ENCODE peak calls at places on chromosomes 2 and 18, in four cellular contexts. N is GM12878, H is K562, R is prostate gland. D is an unnamed sample. For H3K36me3, the result is how much of the 10 kb centered on the place peaks cover.

GRCh38 chr2:215405722-215406581 is 29.9 kb downstream of the FN1 start:
- DNase-seq in N (no peak), H (no peak), R (no peak), D (no peak)

GRCh38 chr2:119480718-119481142 is 43.6 kb downstream of the SCTR start:
- DNase-seq in N (no peak), H (peak), R (no peak), D (no peak)

GRCh38 chr2:7952046-7952445 is 729.8 kb upstream of the ID2 start:
- DNase-seq in N (no peak), H (no peak), R (no peak), D (no peak)

GRCh38 chr2:8426577-8426976 is 255.3 kb upstream of the ID2 start:
- DNase-seq in N (no peak), H (no peak), R (no peak), D (no peak)

GRCh38 chr2:104599802-104600510 is 254.0 kb upstream of the POU3F3 start:
- DNase-seq in N (no peak), H (no peak), R (no peak), D (no peak)

GRCh38 chr18:13376298-13376840 is 157.8 kb downstream of the LDLRAD4 start:
- DNase-seq in N (no peak), H (no peak), R (no peak), D (no peak)

GRCh38 chr2:234102112-234102511 is 51.6 kb downstream of the SPP2 start:
- DNase-seq in N (no peak), H (no peak), R (peak), D (no peak)

GRCh38 chr2:240983996-240984498 is 14.4 kb upstream of the SNED1 start:
- DNase-seq in N (no peak), H (no peak), R (no peak), D (peak)

GRCh38 chr18:6203791-6204190 is 210.9 kb downstream of the L3MBTL4 start:
- DNase-seq in N (no peak), H (no peak), R (peak), D (no peak)

GRCh38 chr2:137115081-137115713 is 349.9 kb downstream of the THSD7B start:
- DNase-seq in N (no peak), H (no peak), R (no peak), D (no peak)

GRCh38 chr2:198692907-198693510 is 764.7 kb downstream of the SATB2 start:
- DNase-seq in N (no peak), H (no peak), R (no peak), D (no peak)

GRCh38 chr2:99867690-99868089 is 274.7 kb downstream of the AFF3 start:
- DNase-seq in N (no peak), H (no peak), R (no peak), D (peak)

GRCh38 chr2:192230864-192231453 is 36.2 kb upstream of the TMEFF2 start:
- DNase-seq in N (no peak), H (no peak), R (no peak), D (no peak)

GRCh38 chr2:12495247-12495868 is 221.4 kb upstream of the TRIB2 start:
- DNase-seq in N (no peak), H (no peak), R (no peak), D (no peak)

GRCh38 chr2:127121776-127122176 is 14.8 kb upstream of the BIN1 start:
- DNase-seq in N (no peak), H (no peak), R (no peak), D (peak)

GRCh38 chr2:13660231-13660630 is 943.5 kb downstream of the TRIB2 start:
- DNase-seq in N (no peak), H (no peak), R (no peak), D (no peak)

GRCh38 chr2:225008935-225009334 is 33.3 kb downstream of the DOCK10 start:
- DNase-seq in N (no peak), H (peak), R (no peak), D (no peak)

GRCh38 chr18:25076980-25077780 is 274.8 kb downstream of the ZNF521 start:
- DNase-seq in N (no peak), H (no peak), R (no peak), D (no peak)

GRCh38 chr2:152706477-152707020 is 10.7 kb downstream of the PRPF40A start:
- DNase-seq in N (no peak), H (no peak), R (peak), D (no peak)

GRCh38 chr18:72895548-72895947 is 27.8 kb upstream of the NETO1 start:
- DNase-seq in N (no peak), H (no peak), R (no peak), D (no peak)

GRCh38 chr2:62604336-62604735 is 98.3 kb upstream of the TMEM17 start:
- DNase-seq in N (no peak), H (no peak), R (no peak), D (no peak)

GRCh38 chr18:9506046-9506792 is 30.9 kb downstream of the RALBP1 start:
- DNase-seq in N (no peak), H (no peak), R (peak), D (no peak)

GRCh38 chr2:108620656-108621055 is 86.4 kb downstream of the LIMS1 start:
- DNase-seq in N (no peak), H (no peak), R (no peak), D (no peak)

GRCh38 chr2:30862054-30862651 is 54.9 kb upstream of the CAPN13 start:
- DNase-seq in N (no peak), H (peak), R (peak), D (no peak)

GRCh38 chr2:40127890-40128548 is 323.9 kb downstream of the SLC8A1 start:
- DNase-seq in N (no peak), H (no peak), R (no peak), D (no peak)

GRCh38 chr2:2000018-2000733 is 255.9 kb upstream of the PXDN start:
- DNase-seq in N (no peak), H (no peak), R (no peak), D (no peak)

GRCh38 chr2:201114846-201115245 is 1.1 kb upstream of the CFLAR start:
- DNase-seq in N (no peak), H (no peak), R (no peak), D (no peak)

GRCh38 chr2:240253583-240254145 is 113.2 kb upstream of the OTOS start:
- DNase-seq in N (no peak), H (no peak), R (no peak), D (no peak)

GRCh38 chr2:86223098-86223681 is 23.9 kb downstream of the MRPL35 start:
- DNase-seq in N (no peak), H (no peak), R (no peak), D (no peak)

GRCh38 chr18:46917108-46917807 is at the start of the genes KATNAL2 and PIAS2:
- DNase-seq in N (no peak), H (peak), R (peak), D (peak)

GRCh38 chr2:215034154-215034553 is 104.3 kb downstream of the ABCA12 start:
- DNase-seq in N (no peak), H (no peak), R (no peak), D (no peak)

GRCh38 chr2:227818569-227819397 is 5.1 kb downstream of the CCL20 start:
- DNase-seq in N (no peak), H (no peak), R (no peak), D (no peak)

GRCh38 chr18:23752796-23753195 is 63.5 kb downstream of the LAMA3 start:
- DNase-seq in N (no peak), H (no peak), R (no peak), D (no peak)

GRCh38 chr18:69936191-69936558 is 11.5 kb downstream of the CD226 start:
- DNase-seq in N (no peak), H (no peak), R (no peak), D (no peak)

GRCh38 chr2:159151198-159152118 is 135.0 kb downstream of the WDSUB1 start:
- DNase-seq in N (no peak), H (no peak), R (no peak), D (no peak)

GRCh38 chr18:62759704-62760402 is 44.5 kb downstream of the PHLPP1 start:
- DNase-seq in N (no peak), H (no peak), R (no peak), D (no peak)

GRCh38 chr2:122627388-122627787 is 871.9 kb downstream of the TSN start:
- DNase-seq in N (no peak), H (no peak), R (no peak), D (no peak)

GRCh38 chr2:148540022-148540421 is 104.5 kb upstream of the EPC2 start:
- DNase-seq in N (no peak), H (no peak), R (no peak), D (no peak)

GRCh38 chr18:51610481-51610880 is 413.0 kb upstream of the MEX3C start:
- DNase-seq in N (no peak), H (no peak), R (no peak), D (no peak)

GRCh38 chr2:233760043-233760442 is at the start of gene UGT1A1:
- DNase-seq in N (no peak), H (no peak), R (no peak), D (no peak)

DNA sequence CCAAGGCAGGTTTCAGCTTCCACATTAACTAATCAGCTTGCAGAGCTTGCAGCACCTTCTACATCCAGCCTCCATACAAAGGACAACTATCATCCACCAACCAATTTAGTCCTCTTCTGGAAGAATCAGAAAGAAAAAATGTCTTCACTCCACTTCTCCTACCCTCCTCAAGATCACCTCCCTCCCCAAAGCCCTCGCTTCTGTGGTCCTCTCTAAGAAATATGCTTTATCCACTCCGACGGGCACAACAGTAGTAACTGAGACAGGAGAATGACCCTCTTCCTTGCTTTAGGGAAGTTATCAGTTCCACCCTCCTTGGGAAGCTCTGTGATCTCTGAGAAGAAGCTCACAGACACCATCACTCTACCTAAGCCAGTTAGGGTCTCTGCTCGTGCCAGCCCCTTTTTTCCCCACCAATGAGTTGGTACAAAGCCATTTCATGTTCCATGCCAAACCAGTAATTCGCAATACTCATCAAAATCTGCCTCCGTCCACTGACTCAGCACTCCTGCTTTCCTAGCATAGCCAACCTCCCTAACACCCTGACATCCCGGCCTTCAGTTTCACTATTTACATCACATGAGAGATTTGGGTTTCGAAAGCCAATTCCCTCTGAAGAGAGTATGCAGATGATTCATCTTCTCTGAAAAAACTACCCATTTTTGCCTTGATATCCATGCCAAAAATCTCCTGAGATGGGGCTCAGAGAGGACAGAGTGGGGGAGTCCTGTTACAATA is 114.1 kb upstream of the PKDCC start:
- DNase-seq in N (no peak), H (no peak), R (no peak), D (no peak)
- TF ChIP-seq POLR2AphosphoS5 in N (no peak), H (no peak), R (peak), D (peak)

GRCh38 chr2:168663993-168664392 is 138.4 kb upstream of the NOSTRIN start:
- DNase-seq in N (no peak), H (no peak), R (no peak), D (no peak)
- H3K27ac ChIP-seq in N (no peak), H (no peak), R (no peak), D (no peak)

GRCh38 chr18:26086959-26087358 is 3.5 kb downstream of the SS18 start:
- DNase-seq in N (no peak), H (no peak), R (no peak), D (no peak)

GRCh38 chr18:26082475-26082874 is 7.9 kb downstream of the SS18 start:
- DNase-seq in N (no peak), H (no peak), R (no peak), D (no peak)

GRCh38 chr18:26088482-26088881 is 1.9 kb downstream of the SS18 start:
- DNase-seq in N (no peak), H (no peak), R (no peak), D (no peak)

GRCh38 chr18:26085056-26085455 is 5.4 kb downstream of the SS18 start:
- DNase-seq in N (no peak), H (no peak), R (no peak), D (no peak)

DNA sequence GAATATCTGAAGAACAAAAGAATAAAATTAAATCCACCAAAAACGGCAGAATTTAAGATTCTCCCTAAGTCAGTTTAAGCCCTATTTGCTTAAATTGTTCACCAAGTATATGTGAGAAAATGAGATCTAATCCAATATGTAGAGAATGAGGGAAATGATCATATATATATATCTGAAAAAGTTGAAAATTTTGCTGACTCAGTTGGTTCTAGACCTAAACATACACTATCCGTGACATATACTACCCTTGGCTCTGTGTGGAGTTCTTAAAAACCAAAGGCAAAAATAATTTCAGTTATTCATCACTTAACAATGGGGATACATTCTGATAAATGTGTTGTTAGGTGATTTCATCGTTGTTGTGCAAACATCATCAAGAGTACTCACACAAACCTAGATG is 7.3 kb downstream of the SS18 start:
- DNase-seq in N (no peak), H (no peak), R (no peak), D (no peak)
- H3K36me3 ChIP-seq in N (under half), H (half or more), R (under half), D (under half)

DNA sequence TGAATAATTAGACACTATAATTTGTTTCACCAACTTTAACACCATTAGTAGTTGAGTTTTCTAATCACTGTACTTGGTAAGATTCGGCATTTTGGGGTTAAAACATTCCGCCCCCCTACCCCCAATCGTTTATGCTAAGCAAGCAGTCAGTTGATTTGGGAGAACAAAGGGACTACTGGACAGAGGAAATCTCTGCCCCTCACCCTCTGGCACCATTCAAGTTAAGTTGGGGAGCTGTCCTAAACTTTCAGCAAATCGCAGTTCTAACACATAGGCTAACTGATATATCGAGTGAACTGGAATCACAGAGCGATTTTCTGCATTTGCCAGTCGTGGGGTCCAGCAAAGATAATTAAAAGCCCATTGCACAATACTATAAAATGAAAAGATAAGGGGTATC is 5.6 kb downstream of the KLF7 start:
- DNase-seq in N (no peak), H (no peak), R (no peak), D (no peak)
- TF ChIP-seq POLR2AphosphoS5 in N (no peak), H (no peak), R (no peak), D (no peak)

GRCh38 chr2:232389327-232389726 is 10.8 kb downstream of the ALPP start:
- DNase-seq in N (no peak), H (no peak), R (no peak), D (no peak)
- H3K27ac ChIP-seq in N (no peak), H (no peak), R (no peak), D (no peak)

GRCh38 chr2:15624903-15625302 is 33.2 kb downstream of the DDX1 start:
- DNase-seq in N (no peak), H (no peak), R (no peak), D (no peak)
- H3K36me3 ChIP-seq in N (under half), H (half or more), R (under half), D (half or more)

GRCh38 chr2:110688594-110689091 is 10.8 kb upstream of the BUB1 start:
- DNase-seq in N (no peak), H (no peak), R (no peak), D (no peak)
- TF ChIP-seq POLR2AphosphoS5 in N (no peak), H (no peak), R (no peak), D (no peak)